ENCODE peak calls at places on chromosome 13, in four cellular contexts. M is dorsolateral prefrontal cortex, Y is endothelial cell of umbilical vein, F is neural crest cell. E is an unnamed sample.
A peak's percentile ranks its signal among the peaks of the same experiment; 100 is the strongest.

GRCh38 chr13:22238269-22238668 is 567.4 kb downstream of the FGF9 start:
- DNase-seq in M (no peak), Y (no peak), F (no peak), E (no peak)

GRCh38 chr13:114081761-114082681 is 50.4 kb downstream of the RASA3 start:
- DNase-seq in M (peak; percentile 28), Y (no peak), F (no peak), E (no peak)

GRCh38 chr13:110653851-110654250 is 38.5 kb downstream of the NAXD start:
- DNase-seq in M (no peak), Y (no peak), F (no peak), E (no peak)

GRCh38 chr13:85616275-85616674 is 182.9 kb downstream of the SLITRK6 start:
- DNase-seq in M (no peak), Y (no peak), F (no peak), E (no peak)

GRCh38 chr13:96672016-96672415 is 322.3 kb downstream of the OXGR1 start:
- DNase-seq in M (no peak), Y (no peak), F (no peak), E (no peak)

GRCh38 chr13:26219726-26220125 is 2.4 kb downstream of the RNF6 start:
- DNase-seq in M (no peak), Y (no peak), F (no peak), E (no peak)

GRCh38 chr13:30255696-30256095 is 51.7 kb downstream of the KATNAL1 start:
- DNase-seq in M (no peak), Y (peak; percentile 24), F (no peak), E (no peak)

GRCh38 chr13:25987987-25988386 is 63.8 kb downstream of the SHISA2 start:
- DNase-seq in M (no peak), Y (no peak), F (no peak), E (no peak)

GRCh38 chr13:105016266-105016665 is 1519.2 kb downstream of the EFNB2 start:
- DNase-seq in M (no peak), Y (no peak), F (no peak), E (no peak)

GRCh38 chr13:86446311-86446710 is 647.1 kb upstream of the SLITRK6 start:
- DNase-seq in M (no peak), Y (no peak), F (no peak), E (no peak)

GRCh38 chr13:47139519-47139918 is 242.7 kb upstream of the HTR2A start:
- DNase-seq in M (no peak), Y (no peak), F (no peak), E (no peak)

GRCh38 chr13:33092422-33092987 is 76.3 kb downstream of the KL start:
- DNase-seq in M (no peak), Y (peak; percentile 74), F (no peak), E (no peak)

GRCh38 chr13:73303858-73304257 is 245.1 kb downstream of the KLF5 start:
- DNase-seq in M (no peak), Y (no peak), F (no peak), E (no peak)

GRCh38 chr13:49315036-49315565 is 67.4 kb downstream of the CDADC1 start:
- DNase-seq in M (no peak), Y (no peak), F (no peak), E (no peak)

GRCh38 chr13:66102864-66103263 is 1127.3 kb downstream of the PCDH9 start:
- DNase-seq in M (no peak), Y (no peak), F (no peak), E (no peak)

GRCh38 chr13:21033866-21034601 is 27.4 kb downstream of the LATS2 start:
- DNase-seq in M (no peak), Y (no peak), F (no peak), E (no peak)

GRCh38 chr13:108851660-108852059 is 222.2 kb downstream of the MYO16 start:
- DNase-seq in M (no peak), Y (no peak), F (no peak), E (no peak)

GRCh38 chr13:112893570-112894422 is 75.2 kb upstream of the MCF2L start:
- DNase-seq in M (no peak), Y (peak; percentile 12), F (peak; percentile 34), E (no peak)

GRCh38 chr13:113876341-113877148 is 12.7 kb upstream of the GAS6 start:
- DNase-seq in M (no peak), Y (no peak), F (no peak), E (no peak)

GRCh38 chr13:64529874-64530485 is 2700.2 kb downstream of the PCDH9 start:
- DNase-seq in M (no peak), Y (no peak), F (no peak), E (no peak)

GRCh38 chr13:75687145-75687763 is 51.1 kb downstream of the LMO7 start:
- DNase-seq in M (no peak), Y (peak; percentile 41), F (no peak), E (no peak)

GRCh38 chr13:39766464-39767167 is 111.2 kb downstream of the COG6 start:
- DNase-seq in M (no peak), Y (no peak), F (no peak), E (no peak)

GRCh38 chr13:75512253-75512652 is 25.4 kb downstream of the COMMD6 start:
- DNase-seq in M (no peak), Y (no peak), F (no peak), E (no peak)

GRCh38 chr13:102779426-102780159 is 6.0 kb upstream of the TEX30 start:
- DNase-seq in M (no peak), Y (no peak), F (no peak), E (no peak)

GRCh38 chr13:113759525-113760137 is 605 bp downstream of the TMEM255B start:
- DNase-seq in M (no peak), Y (peak; percentile 84), F (no peak), E (no peak)

GRCh38 chr13:111904701-111905608 is 162.0 kb upstream of the SOX1 start:
- DNase-seq in M (no peak), Y (no peak), F (no peak), E (no peak)

GRCh38 chr13:73450583-73450982 is 391.8 kb downstream of the KLF5 start:
- DNase-seq in M (no peak), Y (no peak), F (no peak), E (no peak)

GRCh38 chr13:74870865-74871264 is 611.1 kb downstream of the TBC1D4 start:
- DNase-seq in M (no peak), Y (peak; percentile 61), F (no peak), E (no peak)

GRCh38 chr13:104832265-104832664 is 1703.2 kb downstream of the EFNB2 start:
- DNase-seq in M (no peak), Y (no peak), F (no peak), E (no peak)

GRCh38 chr13:91722267-91722884 is 324.0 kb downstream of the GPC5 start:
- DNase-seq in M (no peak), Y (peak; percentile 10), F (no peak), E (no peak)

GRCh38 chr13:73077867-73078266 is 19.1 kb downstream of the KLF5 start:
- DNase-seq in M (no peak), Y (no peak), F (no peak), E (no peak)